ENCODE peak calls at places on chromosomes 13 and 19, in five cellular contexts. I, N, M, P and E are unnamed samples.

GRCh38 chr13:114166381-114167131 is 12.5 kb upstream of the CFAP97D2 start:
- DNase-seq in N (no peak), P (no peak), I (peak; percentile 82), M (no peak), E (no peak)

GRCh38 chr13:42258747-42259146 is 13.2 kb upstream of the AKAP11 start:
- DNase-seq in I (no peak), N (no peak), M (no peak), P (no peak), E (no peak)

GRCh38 chr13:39967199-39967959 is 311.9 kb downstream of the COG6 start:
- DNase-seq in N (no peak), M (no peak), I (no peak), P (no peak), E (no peak)

GRCh38 chr13:47251771-47252170 is 354.9 kb upstream of the HTR2A start:
- DNase-seq in N (no peak), M (no peak), P (no peak), I (no peak), E (no peak)

GRCh38 chr19:4776436-4777205 is 14.9 kb upstream of the FEM1A start:
- DNase-seq in I (no peak), P (no peak), M (no peak), N (no peak), E (no peak)

GRCh38 chr19:11382898-11383705 is 1.0 kb downstream of the EPOR start:
- DNase-seq in M (no peak), I (peak; percentile 76), N (peak; percentile 18), P (peak; percentile 31), E (peak; percentile 33)

GRCh38 chr13:31945202-31945978 is 86.2 kb upstream of the FRY start:
- DNase-seq in M (no peak), P (no peak), I (peak; percentile 76), N (no peak), E (no peak)

GRCh38 chr19:51690359-51691121 is 2.6 kb upstream of the SPACA6 start:
- DNase-seq in M (no peak), I (peak; percentile 82), N (peak; percentile 62), P (peak; percentile 77), E (peak; percentile 58)

GRCh38 chr19:13932911-13933393 is 5.3 kb downstream of the PODNL1 start:
- DNase-seq in N (no peak), P (no peak), M (no peak), I (no peak), E (no peak)

GRCh38 chr19:50906217-50906616 is 5.0 kb downstream of the KLK4 start:
- DNase-seq in I (no peak), P (no peak), M (no peak), N (peak; percentile 16), E (no peak)

GRCh38 chr19:5269279-5269678 is 71.3 kb downstream of the PTPRS start:
- DNase-seq in M (no peak), P (no peak), I (no peak), N (no peak), E (no peak)

GRCh38 chr13:110300090-110300815 is 6.7 kb downstream of the COL4A1 start:
- DNase-seq in N (no peak), P (no peak), I (no peak), M (no peak), E (no peak)

GRCh38 chr13:49452725-49453457 is 8.8 kb downstream of the SETDB2 start:
- DNase-seq in P (no peak), I (no peak), N (no peak), M (no peak), E (no peak)

GRCh38 chr13:76223999-76224398 is 587.9 kb downstream of the LMO7 start:
- DNase-seq in N (no peak), M (no peak), P (no peak), I (no peak), E (no peak)

GRCh38 chr19:1401138-1401888 is at the start of gene GAMT:
- DNase-seq in I (peak; percentile 82), N (peak; percentile 46), M (no peak), P (peak; percentile 54), E (no peak)

GRCh38 chr19:58387338-58388174 is 487 bp downstream of the RPS5 start:
- DNase-seq in N (no peak), I (no peak), P (no peak), M (no peak), E (no peak)

GRCh38 chr13:27917121-27917947 is 2.5 kb upstream of the PDX1 start:
- DNase-seq in M (no peak), P (no peak), N (no peak), I (no peak), E (no peak)

GRCh38 chr19:42277821-42278809 is 9.1 kb downstream of the CIC start:
- DNase-seq in N (no peak), M (no peak), I (peak; percentile 47), P (no peak), E (no peak)

GRCh38 chr13:45393941-45394570 is 24.1 kb downstream of the SLC25A30 start:
- DNase-seq in I (peak; percentile 41), P (peak; percentile 25), N (no peak), M (no peak), E (no peak)

GRCh38 chr19:30799854-30800755 is 427.9 kb downstream of the ZNF536 start:
- DNase-seq in M (no peak), N (peak; percentile 6), I (peak; percentile 69), P (peak; percentile 12), E (no peak)

GRCh38 chr19:14073925-14074838 is 1.6 kb downstream of the MISP3 start:
- DNase-seq in I (no peak), P (no peak), N (no peak), M (no peak), E (no peak)

GRCh38 chr13:97762141-97762540 is 191.3 kb upstream of the IPO5 start:
- DNase-seq in P (no peak), N (no peak), M (no peak), I (no peak), E (no peak)

GRCh38 chr13:60755380-60756163 is 358.6 kb downstream of the TDRD3 start:
- DNase-seq in P (no peak), I (no peak), N (no peak), M (no peak), E (no peak)

GRCh38 chr19:51810228-51810627 is 15.3 kb downstream of the FPR3 start:
- DNase-seq in N (no peak), I (no peak), M (no peak), P (no peak), E (no peak)

GRCh38 chr13:37023871-37024270 is 23.3 kb downstream of the EXOSC8 start:
- DNase-seq in I (no peak), N (no peak), P (no peak), M (no peak), E (no peak)

GRCh38 chr13:109155301-109155761 is 525.9 kb downstream of the MYO16 start:
- DNase-seq in P (no peak), M (no peak), I (no peak), N (no peak), E (no peak)

GRCh38 chr13:101945435-101945834 is 456.4 kb downstream of the FGF14 start:
- DNase-seq in P (no peak), M (no peak), N (no peak), I (no peak), E (no peak)

GRCh38 chr13:76937416-76937815 is 10.9 kb upstream of the ACOD1 start:
- DNase-seq in N (no peak), I (no peak), P (no peak), M (no peak), E (no peak)